ENCODE peak calls at places on chromosomes 16 and 17, in six cellular contexts. R, D, J, X, Q and I are unnamed samples.

GRCh38 chr17:82408938-82409318 is 9.2 kb upstream of the HEXD start:
- DNase-seq in Q (no peak), D (no peak), R (no peak), X (no peak), J (no peak), I (no peak)

GRCh38 chr16:51527349-51527748 is 376.3 kb upstream of the SALL1 start:
- DNase-seq in J (no peak), R (no peak), Q (no peak), X (no peak), D (no peak), I (no peak)

GRCh38 chr16:86660623-86661022 is 82.3 kb downstream of the FOXL1 start:
- DNase-seq in R (no peak), X (no peak), D (no peak), Q (no peak), J (no peak), I (no peak)

GRCh38 chr16:5850632-5851175 is 753.1 kb upstream of the EEF2KMT start:
- DNase-seq in R (no peak), D (no peak), J (peak; percentile 59), Q (no peak), X (no peak), I (no peak)

GRCh38 chr17:10613775-10614513 is 43.2 kb downstream of the MYH3 start:
- DNase-seq in X (peak; percentile 8), Q (peak; percentile 78), J (no peak), D (no peak), R (no peak), I (no peak)

GRCh38 chr16:21590287-21590686 is 9.1 kb upstream of the METTL9 start:
- DNase-seq in R (no peak), X (peak; percentile 45), Q (peak; percentile 56), J (no peak), D (no peak), I (no peak)

GRCh38 chr17:9195346-9195870 is 174.1 kb downstream of the NTN1 start:
- DNase-seq in X (no peak), D (no peak), J (no peak), R (no peak), Q (no peak), I (no peak)

GRCh38 chr17:68542698-68543463 is 30.7 kb downstream of the PRKAR1A start:
- DNase-seq in X (no peak), Q (no peak), D (no peak), J (no peak), R (no peak), I (no peak)